ENCODE peak calls at places on chromosome 3, in seven cellular contexts. K is A549, G is transverse colon, M is tibial nerve, F is stomach, N is sigmoid colon, P is SK-N-SH. V is an unnamed sample. For H3K4me1, the result is how much of the 10 kb centered on the place peaks cover.

GRCh38 chr3:18716821-18717220 is 291.7 kb upstream of the SATB1 start:
- DNase-seq in K (no peak), G (no peak), M (no peak), F (no peak), N (no peak), P (no peak), V (no peak)

GRCh38 chr3:34533468-34533867 is 735.0 kb downstream of the PDCD6IP start:
- DNase-seq in K (no peak), G (no peak), M (no peak), F (no peak), N (no peak), P (no peak), V (no peak)

GRCh38 chr3:162328649-162329048 is 832.0 kb downstream of the OTOL1 start:
- DNase-seq in K (no peak), G (no peak), M (no peak), F (no peak), N (no peak), P (no peak), V (no peak)

GRCh38 chr3:113094514-113094913 is 103.7 kb downstream of the GTPBP8 start:
- DNase-seq in K (no peak), G (no peak), M (no peak), F (no peak), N (no peak), P (no peak), V (no peak)

GRCh38 chr3:176789281-176789705 is 408.0 kb downstream of the TBL1XR1 start:
- DNase-seq in K (no peak), G (no peak), M (no peak), F (no peak), N (no peak), P (no peak), V (no peak)

GRCh38 chr3:109413049-109413448 is 75.7 kb upstream of the DPPA4 start:
- DNase-seq in K (no peak), G (no peak), M (no peak), F (no peak), N (no peak), P (no peak), V (no peak)

GRCh38 chr3:100129944-100130343 is 15.6 kb upstream of the FILIP1L start:
- DNase-seq in K (no peak), G (no peak), M (no peak), F (no peak), N (no peak), P (no peak), V (no peak)

GRCh38 chr3:71580636-71581215 is 2.8 kb downstream of the FOXP1 start:
- DNase-seq in K (no peak), G (no peak), M (no peak), F (no peak), N (no peak), P (no peak), V (peak)

GRCh38 chr3:174233511-174233910 is 625.6 kb upstream of the NAALADL2 start:
- DNase-seq in K (no peak), G (no peak), M (no peak), F (no peak), N (no peak), P (no peak), V (no peak)

GRCh38 chr3:42090973-42091731 is at the start of gene TRAK1:
- DNase-seq in K (no peak), G (no peak), M (no peak), F (no peak), N (peak), P (no peak), V (no peak)

GRCh38 chr3:60497922-60498321 is 753.3 kb downstream of the FHIT start:
- DNase-seq in K (no peak), G (no peak), M (no peak), F (no peak), N (no peak), P (peak), V (no peak)

GRCh38 chr3:123712077-123712860 is 127.4 kb upstream of the HACD2 start:
- DNase-seq in K (no peak), G (no peak), M (no peak), F (no peak), N (no peak), P (no peak), V (no peak)

GRCh38 chr3:12601072-12601471 is 44.2 kb downstream of the MKRN2 start:
- DNase-seq in K (peak), G (no peak), M (no peak), F (no peak), N (no peak), P (peak), V (no peak)

GRCh38 chr3:42535981-42536784 is 33.7 kb downstream of the VIPR1 start:
- DNase-seq in K (peak), G (peak), M (no peak), F (peak), N (no peak), P (peak), V (no peak)

GRCh38 chr3:72086051-72086711 is 301.2 kb upstream of the PROK2 start:
- DNase-seq in K (no peak), G (no peak), M (no peak), F (no peak), N (no peak), P (no peak), V (no peak)

GRCh38 chr3:112089956-112090898 is 4.0 kb downstream of the C3orf52 start:
- DNase-seq in K (no peak), G (no peak), M (no peak), F (no peak), N (no peak), P (no peak), V (no peak)

GRCh38 chr3:47430606-47431005 is 45.1 kb downstream of the SCAP start:
- DNase-seq in K (no peak), G (no peak), M (no peak), F (no peak), N (no peak), P (no peak), V (no peak)

GRCh38 chr3:26089249-26089648 is 299.4 kb downstream of the OXSM start:
- DNase-seq in K (no peak), G (no peak), M (no peak), F (no peak), N (no peak), P (no peak), V (no peak)

GRCh38 chr3:49006591-49007067 is 562 bp upstream of the WDR6 start:
- DNase-seq in K (no peak), G (peak), M (no peak), F (no peak), N (peak), P (peak), V (no peak)

GRCh38 chr3:24060055-24060454 is 115.0 kb downstream of the NR1D2 start:
- DNase-seq in K (no peak), G (no peak), M (no peak), F (no peak), N (no peak), P (no peak), V (no peak)

GRCh38 chr3:101703169-101703568 is 16.7 kb upstream of the RPL24 start:
- DNase-seq in K (no peak), G (no peak), M (no peak), F (no peak), N (no peak), P (no peak), V (no peak)

GRCh38 chr3:142028174-142028833 is 121.0 kb downstream of the TFDP2 start:
- DNase-seq in K (no peak), G (peak), M (no peak), F (no peak), N (no peak), P (peak), V (no peak)

GRCh38 chr3:51974963-51975856 is at the start of gene ABHD14A:
- DNase-seq in K (peak), G (peak), M (no peak), F (peak), N (peak), P (peak), V (no peak)

GRCh38 chr3:197555281-197556261 is at the start of gene BDH1:
- DNase-seq in K (no peak), G (peak), M (peak), F (peak), N (no peak), P (peak), V (no peak)

GRCh38 chr3:125622381-125622788 is 27.1 kb upstream of the OSBPL11 start:
- DNase-seq in K (no peak), G (no peak), M (no peak), F (no peak), N (peak), P (no peak), V (no peak)

GRCh38 chr3:149541091-149541491 is 66.6 kb downstream of the TM4SF4 start:
- DNase-seq in K (peak), G (no peak), M (no peak), F (no peak), N (no peak), P (no peak), V (no peak)

GRCh38 chr3:104696470-104696869 is 670.2 kb upstream of the ALCAM start:
- DNase-seq in K (no peak), G (no peak), M (no peak), F (no peak), N (no peak), P (no peak), V (no peak)

GRCh38 chr3:149534671-149535394 is 60.3 kb downstream of the TM4SF4 start:
- DNase-seq in K (peak), G (no peak), M (no peak), F (no peak), N (peak), P (no peak), V (no peak)

GRCh38 chr3:61812517-61812916 is 251.1 kb downstream of the PTPRG start:
- DNase-seq in K (no peak), G (no peak), M (no peak), F (no peak), N (no peak), P (no peak), V (no peak)

GRCh38 chr3:70583682-70584081 is 271.2 kb upstream of the MDFIC2 start:
- DNase-seq in K (no peak), G (no peak), M (no peak), F (no peak), N (no peak), P (no peak), V (no peak)

GRCh38 chr3:159169828-159170227 is 368.0 kb downstream of the MFSD1 start:
- DNase-seq in K (peak), G (no peak), M (no peak), F (no peak), N (no peak), P (no peak), V (no peak)

GRCh38 chr3:56291953-56292352 is 176.3 kb downstream of the ERC2 start:
- DNase-seq in K (no peak), G (no peak), M (no peak), F (no peak), N (no peak), P (no peak), V (no peak)

GRCh38 chr3:119349353-119349752 is 55.2 kb downstream of the ARHGAP31 start:
- DNase-seq in K (no peak), G (no peak), M (no peak), F (no peak), N (no peak), P (no peak), V (no peak)

GRCh38 chr3:123401836-123402530 is 46.9 kb downstream of the ADCY5 start:
- DNase-seq in K (no peak), G (no peak), M (no peak), F (no peak), N (peak), P (no peak), V (no peak)

GRCh38 chr3:16767006-16767405 is 117.7 kb upstream of the PLCL2 start:
- DNase-seq in K (no peak), G (no peak), M (no peak), F (no peak), N (no peak), P (no peak), V (no peak)

GRCh38 chr3:127651516-127652172 is 21.1 kb upstream of the ABTB1 start:
- DNase-seq in K (no peak), G (no peak), M (no peak), F (no peak), N (no peak), P (no peak), V (no peak)

GRCh38 chr3:55069950-55070349 is 142.1 kb upstream of the LRTM1 start:
- DNase-seq in K (no peak), G (no peak), M (no peak), F (no peak), N (no peak), P (no peak), V (no peak)

GRCh38 chr3:58004972-58005371 is 3.2 kb upstream of the FLNB start:
- DNase-seq in K (no peak), G (no peak), M (no peak), F (no peak), N (no peak), P (no peak), V (no peak)

GRCh38 chr3:152202976-152203626 is 65.6 kb upstream of the MBNL1 start:
- DNase-seq in K (no peak), G (peak), M (no peak), F (no peak), N (no peak), P (no peak), V (no peak)
- H3K4me1 ChIP-seq in K (under half), G (under half), M (under half), F (half or more), N (under half), P (under half), V (half or more)

GRCh38 chr3:180871901-180872300 is 40.6 kb upstream of the FXR1 start:
- DNase-seq in K (no peak), G (no peak), M (no peak), F (no peak), N (no peak), P (no peak), V (no peak)
- TF ChIP-seq EP300 in K (no peak), G (no peak), M (no peak), F (no peak), N (no peak), P (no peak), V (no peak)

DNA sequence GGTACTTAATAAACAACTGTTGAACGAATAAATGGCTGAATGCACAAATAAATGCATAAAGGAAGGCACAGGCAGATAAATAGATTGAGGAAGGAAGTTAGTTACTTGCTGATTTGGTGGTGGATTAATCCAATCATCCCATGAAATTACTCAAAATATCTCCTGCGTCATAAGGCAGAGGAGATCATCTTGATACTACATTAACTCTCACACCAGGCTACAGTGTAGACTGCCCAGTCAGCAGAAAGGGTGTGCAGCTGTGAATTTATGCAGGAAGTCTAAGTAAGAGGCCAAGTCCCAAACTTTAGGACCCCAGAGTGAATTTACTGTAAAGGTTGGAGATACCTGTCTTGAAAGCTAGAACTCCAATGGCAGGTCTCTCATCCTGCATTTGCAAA is 38.6 kb downstream of the PRICKLE2 start:
- DNase-seq in K (no peak), G (no peak), M (no peak), F (no peak), N (no peak), P (no peak), V (no peak)
- H3K4me1 ChIP-seq in K (half or more), G (under half), M (half or more), F (under half), N (half or more), P (under half), V (half or more)

DNA sequence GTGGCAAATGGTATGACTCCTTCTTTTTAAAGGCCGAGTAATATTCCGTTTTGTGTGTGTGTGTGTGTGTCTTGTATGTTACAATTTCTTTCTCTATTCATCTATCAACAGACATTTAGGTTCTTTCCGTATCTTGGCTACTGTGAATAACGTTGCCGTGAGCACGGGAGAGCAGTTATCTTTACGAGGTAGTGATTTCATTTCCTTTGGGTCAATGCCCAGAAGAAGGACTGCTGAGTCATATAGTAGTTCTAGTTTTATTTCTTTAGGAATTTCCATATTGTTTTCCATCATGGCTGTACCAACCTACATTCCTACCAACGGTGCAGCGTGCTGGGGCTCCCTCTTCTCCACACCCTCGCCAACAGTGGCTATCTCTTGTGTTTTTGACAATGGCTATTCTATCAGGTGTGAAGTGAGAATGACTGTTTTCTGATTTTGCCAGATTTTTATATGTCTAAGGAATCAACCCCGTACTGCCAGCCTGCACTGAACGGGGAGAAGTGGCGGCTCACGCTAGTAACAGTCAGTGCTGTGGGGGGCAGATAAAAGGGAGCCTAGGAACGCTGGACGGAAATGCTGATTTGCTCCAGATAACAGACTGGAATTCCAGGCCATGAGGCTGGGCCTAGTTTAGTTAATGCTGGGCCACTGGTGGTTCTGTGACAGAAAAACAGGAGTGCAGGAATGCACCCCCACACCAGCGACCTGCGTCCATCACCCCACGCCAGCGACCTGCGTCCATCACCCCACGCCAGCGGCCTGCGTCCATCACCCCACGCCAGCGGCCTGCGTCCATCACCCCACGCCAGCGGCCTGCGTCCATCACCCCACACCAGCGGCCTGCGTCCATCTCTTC is 168.1 kb downstream of the XXYLT1 start:
- DNase-seq in K (peak), G (peak), M (no peak), F (no peak), N (peak), P (no peak), V (no peak)
- TF ChIP-seq EP300 in K (no peak), G (peak), M (peak), F (no peak), N (no peak), P (no peak), V (no peak)

DNA sequence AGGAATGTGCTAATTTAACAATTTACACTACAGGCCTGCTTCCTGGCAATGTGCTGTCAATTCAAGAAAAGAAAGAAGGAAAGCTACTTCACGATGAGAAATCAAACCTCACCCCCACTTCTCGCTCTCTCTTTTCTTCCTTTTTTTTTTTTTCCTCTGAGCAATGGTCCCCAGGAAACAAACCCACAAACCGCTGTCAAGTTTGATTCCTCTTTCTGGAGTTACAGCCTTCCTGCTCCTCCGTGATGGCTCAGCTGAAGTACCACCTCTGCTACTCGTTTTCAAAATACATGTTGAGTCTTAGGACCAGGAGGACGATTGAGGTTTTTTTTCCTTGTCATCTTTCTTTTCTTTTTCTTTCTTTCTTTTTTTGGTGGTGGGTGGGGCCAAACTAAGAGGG is 3.4 kb upstream of the TRIM71 start:
- DNase-seq in K (no peak), G (no peak), M (no peak), F (no peak), N (no peak), P (no peak), V (no peak)
- H3K4me1 ChIP-seq in K (under half), G (under half), M (under half), F (under half), N (under half), P (under half), V (under half)

V was measured in esophagus muscularis mucosa.